ENCODE peak calls at places on chromosomes 1 and 21, in five cellular contexts. One of them, this sample, is unnamed.

GRCh38 chr1:54112027-54112426 is 40.8 kb downstream of the CDCP2 start:
- DNase-seq in MM.1S: no peak
- DNase-seq in PC-9: no peak
- DNase-seq in fibroblast of lung: no peak
- DNase-seq in PC-3: no peak
- DNase-seq in this sample: no peak

GRCh38 chr21:36744560-36745231 is 45.8 kb downstream of the SIM2 start:
- DNase-seq in MM.1S: no peak
- DNase-seq in PC-9: no peak
- DNase-seq in fibroblast of lung: peak; percentile 37
- DNase-seq in PC-3: no peak
- DNase-seq in this sample: no peak

GRCh38 chr1:242401937-242402336 is 122.6 kb downstream of the PLD5 start:
- DNase-seq in MM.1S: no peak
- DNase-seq in PC-9: no peak
- DNase-seq in fibroblast of lung: no peak
- DNase-seq in PC-3: no peak
- DNase-seq in this sample: no peak

GRCh38 chr1:180887841-180888240 is 24.9 kb upstream of the KIAA1614 start:
- DNase-seq in MM.1S: no peak
- DNase-seq in PC-9: no peak
- DNase-seq in fibroblast of lung: no peak
- DNase-seq in PC-3: no peak
- DNase-seq in this sample: no peak

GRCh38 chr1:167161762-167162161 is 58.9 kb upstream of the POU2F1 start:
- DNase-seq in MM.1S: no peak
- DNase-seq in PC-9: no peak
- DNase-seq in fibroblast of lung: no peak
- DNase-seq in PC-3: no peak
- DNase-seq in this sample: no peak

GRCh38 chr1:26161408-26162219 is 2.7 kb downstream of the FAM110D start:
- DNase-seq in MM.1S: peak; percentile 37
- DNase-seq in PC-9: peak; percentile 70
- DNase-seq in fibroblast of lung: peak; percentile 65
- DNase-seq in PC-3: peak; percentile 48
- DNase-seq in this sample: no peak

GRCh38 chr1:226310637-226311195 is 1.8 kb upstream of the LIN9 start:
- DNase-seq in MM.1S: no peak
- DNase-seq in PC-9: peak; percentile 27
- DNase-seq in fibroblast of lung: no peak
- DNase-seq in PC-3: peak; percentile 65
- DNase-seq in this sample: no peak

GRCh38 chr1:110671323-110671722 is 3.4 kb downstream of the KCNA3 start:
- DNase-seq in MM.1S: peak; percentile 57
- DNase-seq in PC-9: no peak
- DNase-seq in fibroblast of lung: no peak
- DNase-seq in PC-3: no peak
- DNase-seq in this sample: no peak

GRCh38 chr1:201309420-201309819 is 26.1 kb downstream of the PKP1 start:
- DNase-seq in MM.1S: peak; percentile 58
- DNase-seq in PC-9: peak; percentile 89
- DNase-seq in fibroblast of lung: peak; percentile 78
- DNase-seq in PC-3: peak; percentile 100
- DNase-seq in this sample: peak; percentile 75

GRCh38 chr1:176779655-176780328 is 316.8 kb downstream of the PAPPA2 start:
- DNase-seq in MM.1S: no peak
- DNase-seq in PC-9: no peak
- DNase-seq in fibroblast of lung: no peak
- DNase-seq in PC-3: no peak
- DNase-seq in this sample: no peak

GRCh38 chr21:39885119-39885848 is 18.0 kb downstream of the PCP4 start:
- DNase-seq in MM.1S: no peak
- DNase-seq in PC-9: no peak
- DNase-seq in fibroblast of lung: peak; percentile 21
- DNase-seq in PC-3: no peak
- DNase-seq in this sample: no peak

GRCh38 chr1:223729906-223730305 is 17.6 kb downstream of the CAPN2 start:
- DNase-seq in MM.1S: no peak
- DNase-seq in PC-9: no peak
- DNase-seq in fibroblast of lung: no peak
- DNase-seq in PC-3: no peak
- DNase-seq in this sample: no peak

GRCh38 chr1:10459185-10459584 is 9.4 kb downstream of the CORT start:
- DNase-seq in MM.1S: no peak
- DNase-seq in PC-9: peak; percentile 70
- DNase-seq in fibroblast of lung: peak; percentile 88
- DNase-seq in PC-3: peak; percentile 84
- DNase-seq in this sample: no peak

GRCh38 chr1:210741564-210741963 is 392.4 kb downstream of the KCNH1 start:
- DNase-seq in MM.1S: no peak
- DNase-seq in PC-9: no peak
- DNase-seq in fibroblast of lung: no peak
- DNase-seq in PC-3: no peak
- DNase-seq in this sample: no peak

GRCh38 chr1:211923065-211923464 is 92.5 kb upstream of the LPGAT1 start:
- DNase-seq in MM.1S: no peak
- DNase-seq in PC-9: no peak
- DNase-seq in fibroblast of lung: no peak
- DNase-seq in PC-3: no peak
- DNase-seq in this sample: no peak
- H3K4me2 ChIP-seq in MM.1S: no peak overlapping the region
- H3K4me2 ChIP-seq in PC-9: no peak overlapping the region
- H3K4me2 ChIP-seq in fibroblast of lung: no peak overlapping the region
- H3K4me2 ChIP-seq in PC-3: no peak overlapping the region
- H3K4me2 ChIP-seq in this sample: no peak overlapping the region

GRCh38 chr1:24111998-24112380 is at the start of gene MYOM3:
- DNase-seq in MM.1S: no peak
- DNase-seq in PC-9: no peak
- DNase-seq in fibroblast of lung: peak; percentile 28
- DNase-seq in PC-3: no peak
- DNase-seq in this sample: no peak

GRCh38 chr1:24114753-24115152 is 2.8 kb upstream of the MYOM3 start:
- DNase-seq in MM.1S: no peak
- DNase-seq in PC-9: no peak
- DNase-seq in fibroblast of lung: no peak
- DNase-seq in PC-3: no peak
- DNase-seq in this sample: no peak

GRCh38 chr1:24111264-24111997 is 504 bp downstream of the MYOM3 start:
- DNase-seq in MM.1S: no peak
- DNase-seq in PC-9: no peak
- DNase-seq in fibroblast of lung: no peak
- DNase-seq in PC-3: no peak
- DNase-seq in this sample: no peak

GRCh38 chr1:24110642-24111263 is 1.2 kb downstream of the MYOM3 start:
- DNase-seq in MM.1S: no peak
- DNase-seq in PC-9: no peak
- DNase-seq in fibroblast of lung: no peak
- DNase-seq in PC-3: no peak
- DNase-seq in this sample: no peak

DNA sequence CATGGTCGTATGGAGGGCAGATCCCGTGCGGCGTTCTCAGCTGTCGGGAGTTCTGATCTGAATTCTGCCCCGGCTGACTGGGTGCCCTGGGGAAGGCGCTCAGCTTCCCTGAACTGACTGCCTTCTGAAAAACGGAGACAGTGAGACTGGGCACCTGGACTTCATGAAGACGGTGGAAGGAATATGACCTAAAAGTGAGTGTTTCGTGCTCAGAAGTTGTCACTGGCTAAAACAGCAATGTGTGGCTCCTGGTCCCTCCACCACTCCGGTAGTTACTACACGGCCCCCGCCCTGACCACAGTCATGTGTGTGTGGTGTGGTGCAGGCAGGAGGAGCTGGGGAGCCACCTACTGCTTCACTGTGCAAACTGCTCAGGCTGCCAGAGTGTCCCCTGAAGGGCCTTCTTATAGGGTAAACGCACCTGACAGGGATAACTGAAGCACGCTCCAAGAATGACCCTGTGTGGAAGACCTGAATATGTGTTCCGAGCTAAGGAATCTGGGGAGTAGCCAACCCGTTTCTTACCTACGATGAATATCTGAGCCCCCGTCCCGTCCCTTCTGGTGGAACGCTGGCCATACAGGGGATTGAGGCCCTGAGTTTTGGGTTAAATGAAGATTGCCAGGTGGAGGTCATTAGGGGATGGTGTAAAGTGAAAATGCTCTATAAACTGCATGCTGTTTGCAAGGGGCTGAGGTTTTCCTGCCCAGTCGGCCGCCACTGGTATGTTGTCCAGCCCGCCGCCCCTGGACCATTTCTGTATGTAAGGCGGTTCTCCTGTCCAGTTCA is 640 bp upstream of the MYOM3 start:
- DNase-seq in MM.1S: peak; percentile 67
- DNase-seq in PC-9: peak; percentile 55
- DNase-seq in fibroblast of lung: peak; percentile 85
- DNase-seq in PC-3: peak; percentile 74
- DNase-seq in this sample: peak; percentile 35
- TF ChIP-seq EZH2 in MM.1S: no peak
- TF ChIP-seq EZH2 in PC-9: no peak
- TF ChIP-seq EZH2 in fibroblast of lung: no peak
- TF ChIP-seq EZH2 in PC-3: no peak
- TF ChIP-seq EZH2 in this sample: no peak

GRCh38 chr21:35565204-35565611 is 495.1 kb downstream of the SETD4 start:
- DNase-seq in MM.1S: no peak
- DNase-seq in PC-9: peak; percentile 75
- DNase-seq in fibroblast of lung: peak; percentile 93
- DNase-seq in PC-3: peak; percentile 93
- DNase-seq in this sample: no peak
- H2AFZ ChIP-seq in MM.1S: no peak overlapping the region
- H2AFZ ChIP-seq in PC-9: no peak overlapping the region
- H2AFZ ChIP-seq in fibroblast of lung: no peak overlapping the region
- H2AFZ ChIP-seq in PC-3: peak overlapping the region; percentile 33
- H2AFZ ChIP-seq in this sample: no peak overlapping the region

GRCh38 chr1:160098852-160099647 is 631 bp upstream of the IGSF8 start:
- DNase-seq in MM.1S: peak; percentile 98
- DNase-seq in PC-9: peak; percentile 95
- DNase-seq in fibroblast of lung: peak; percentile 88
- DNase-seq in PC-3: peak; percentile 96
- DNase-seq in this sample: peak; percentile 97

GRCh38 chr1:160101037-160101716 is 2.8 kb upstream of the IGSF8 start:
- DNase-seq in MM.1S: peak; percentile 69
- DNase-seq in PC-9: peak; percentile 70
- DNase-seq in fibroblast of lung: peak; percentile 62
- DNase-seq in PC-3: peak; percentile 85
- DNase-seq in this sample: peak; percentile 83

GRCh38 chr1:160097911-160098851 is at the start of gene IGSF8:
- DNase-seq in MM.1S: peak; percentile 94
- DNase-seq in PC-9: peak; percentile 90
- DNase-seq in fibroblast of lung: peak; percentile 73
- DNase-seq in PC-3: peak; percentile 76
- DNase-seq in this sample: peak; percentile 93

GRCh38 chr1:160101717-160102522 is 3.5 kb upstream of the IGSF8 start:
- DNase-seq in MM.1S: no peak
- DNase-seq in PC-9: no peak
- DNase-seq in fibroblast of lung: no peak
- DNase-seq in PC-3: no peak
- DNase-seq in this sample: no peak

GRCh38 chr1:160099716-160100375 is 1.4 kb upstream of the IGSF8 start:
- DNase-seq in MM.1S: no peak
- DNase-seq in PC-9: no peak
- DNase-seq in fibroblast of lung: no peak
- DNase-seq in PC-3: no peak
- DNase-seq in this sample: no peak
- H3K4me2 ChIP-seq in MM.1S: peak overlapping the region; percentile 96
- H3K4me2 ChIP-seq in PC-9: peak overlapping the region; percentile 87
- H3K4me2 ChIP-seq in fibroblast of lung: no peak overlapping the region
- H3K4me2 ChIP-seq in PC-3: peak overlapping the region; percentile 99
- H3K4me2 ChIP-seq in this sample: no peak overlapping the region

GRCh38 chr1:2879026-2879425 is 77.5 kb upstream of the TTC34 start:
- DNase-seq in MM.1S: no peak
- DNase-seq in PC-9: no peak
- DNase-seq in fibroblast of lung: no peak
- DNase-seq in PC-3: no peak
- DNase-seq in this sample: no peak
- TF ChIP-seq EZH2 in MM.1S: no peak
- TF ChIP-seq EZH2 in PC-9: no peak
- TF ChIP-seq EZH2 in fibroblast of lung: no peak
- TF ChIP-seq EZH2 in PC-3: no peak
- TF ChIP-seq EZH2 in this sample: no peak

DNA sequence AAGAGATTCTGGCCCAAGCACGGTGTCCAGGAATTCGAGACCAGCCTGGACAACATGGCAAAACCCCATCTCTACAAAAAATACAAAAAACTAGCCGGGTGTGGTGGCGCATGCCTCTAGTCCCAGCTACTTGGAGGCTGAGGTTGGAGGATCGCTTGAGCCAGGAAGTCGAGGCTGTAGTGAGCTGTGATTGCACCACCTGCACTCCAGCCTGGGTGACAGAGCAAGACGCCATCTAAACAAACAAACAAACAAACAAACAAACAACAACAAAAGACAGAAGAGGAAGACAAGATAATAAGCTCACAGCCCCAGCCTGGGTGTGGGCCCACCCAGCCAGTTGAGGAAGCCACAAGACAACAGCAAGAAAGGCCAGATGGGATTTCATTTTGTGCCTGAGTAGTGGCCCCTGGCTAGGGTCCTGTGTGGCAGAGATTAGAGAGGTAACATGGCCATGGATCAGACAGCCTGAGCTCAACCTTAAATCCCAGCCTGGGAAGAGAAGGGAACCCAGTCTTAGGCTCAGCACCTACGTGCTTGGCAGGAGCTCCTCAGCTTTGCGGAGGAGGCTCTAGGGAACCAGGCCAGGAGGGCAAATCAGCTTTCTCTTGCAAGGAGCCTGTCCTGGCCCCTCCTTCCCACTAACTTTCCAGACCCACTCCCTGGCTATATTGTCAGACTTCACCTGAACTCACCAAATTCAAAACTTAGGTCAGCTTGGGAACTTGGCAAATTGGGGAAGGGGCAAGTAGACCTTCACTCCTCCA is 4.9 kb upstream of the BEST4 start:
- DNase-seq in MM.1S: no peak
- DNase-seq in PC-9: no peak
- DNase-seq in fibroblast of lung: no peak
- DNase-seq in PC-3: no peak
- DNase-seq in this sample: no peak
- H2AFZ ChIP-seq in MM.1S: no peak overlapping the region
- H2AFZ ChIP-seq in PC-9: no peak overlapping the region
- H2AFZ ChIP-seq in fibroblast of lung: no peak overlapping the region
- H2AFZ ChIP-seq in PC-3: peak overlapping the region; percentile 17
- H2AFZ ChIP-seq in this sample: no peak overlapping the region